ENCODE peak calls at places on chromosomes 5 and 9, in nine cellular contexts. One of them, this sample, is unnamed.

GRCh38 chr9:36867241-36867640 is 166.8 kb downstream of the PAX5 start:
- DNase-seq in lung: no peak
- DNase-seq in testis: no peak
- DNase-seq in fibroblast of mammary gland: no peak
- DNase-seq in endothelial cell: no peak
- DNase-seq in brain microvascular endothelial cell: no peak
- DNase-seq in CD4-positive, alpha-beta T cell: no peak
- DNase-seq in A549: no peak
- DNase-seq in WTC11: no peak
- DNase-seq in this sample: no peak

GRCh38 chr5:52922384-52922783 is 66.8 kb upstream of the ITGA2 start:
- DNase-seq in lung: peak
- DNase-seq in testis: no peak
- DNase-seq in fibroblast of mammary gland: peak
- DNase-seq in endothelial cell: no peak
- DNase-seq in brain microvascular endothelial cell: peak
- DNase-seq in CD4-positive, alpha-beta T cell: no peak
- DNase-seq in A549: peak
- DNase-seq in WTC11: no peak
- DNase-seq in this sample: no peak

GRCh38 chr5:172150514-172151425 is 37.3 kb downstream of the STK10 start:
- DNase-seq in lung: peak
- DNase-seq in testis: peak
- DNase-seq in fibroblast of mammary gland: peak
- DNase-seq in endothelial cell: no peak
- DNase-seq in brain microvascular endothelial cell: no peak
- DNase-seq in CD4-positive, alpha-beta T cell: no peak
- DNase-seq in A549: no peak
- DNase-seq in WTC11: no peak
- DNase-seq in this sample: no peak

GRCh38 chr9:21028476-21028875 is 3.0 kb downstream of the HACD4 start:
- DNase-seq in lung: no peak
- DNase-seq in testis: no peak
- DNase-seq in fibroblast of mammary gland: peak
- DNase-seq in endothelial cell: no peak
- DNase-seq in brain microvascular endothelial cell: no peak
- DNase-seq in CD4-positive, alpha-beta T cell: no peak
- DNase-seq in A549: no peak
- DNase-seq in WTC11: no peak
- DNase-seq in this sample: no peak

GRCh38 chr5:73853091-73853490 is 227.1 kb downstream of the ARHGEF28 start:
- DNase-seq in lung: no peak
- DNase-seq in testis: no peak
- DNase-seq in fibroblast of mammary gland: peak
- DNase-seq in endothelial cell: no peak
- DNase-seq in brain microvascular endothelial cell: peak
- DNase-seq in CD4-positive, alpha-beta T cell: no peak
- DNase-seq in A549: peak
- DNase-seq in WTC11: no peak
- DNase-seq in this sample: no peak

GRCh38 chr5:51958473-51958872 is 575.2 kb downstream of the ISL1 start:
- DNase-seq in lung: no peak
- DNase-seq in testis: no peak
- DNase-seq in fibroblast of mammary gland: no peak
- DNase-seq in endothelial cell: no peak
- DNase-seq in brain microvascular endothelial cell: no peak
- DNase-seq in CD4-positive, alpha-beta T cell: no peak
- DNase-seq in A549: no peak
- DNase-seq in WTC11: no peak
- DNase-seq in this sample: no peak

GRCh38 chr9:135680091-135680490 is 17.0 kb downstream of the LCN9 start:
- DNase-seq in lung: no peak
- DNase-seq in testis: no peak
- DNase-seq in fibroblast of mammary gland: no peak
- DNase-seq in endothelial cell: no peak
- DNase-seq in brain microvascular endothelial cell: no peak
- DNase-seq in CD4-positive, alpha-beta T cell: no peak
- DNase-seq in A549: no peak
- DNase-seq in WTC11: no peak
- DNase-seq in this sample: no peak

GRCh38 chr5:98206566-98206965 is 566.9 kb upstream of the RGMB start:
- DNase-seq in lung: no peak
- DNase-seq in testis: no peak
- DNase-seq in fibroblast of mammary gland: no peak
- DNase-seq in endothelial cell: no peak
- DNase-seq in brain microvascular endothelial cell: no peak
- DNase-seq in CD4-positive, alpha-beta T cell: no peak
- DNase-seq in A549: no peak
- DNase-seq in WTC11: no peak
- DNase-seq in this sample: no peak

GRCh38 chr9:21919377-21920362 is 74.5 kb downstream of the CDKN2A start:
- DNase-seq in lung: no peak
- DNase-seq in testis: no peak
- DNase-seq in fibroblast of mammary gland: peak
- DNase-seq in endothelial cell: no peak
- DNase-seq in brain microvascular endothelial cell: peak
- DNase-seq in CD4-positive, alpha-beta T cell: peak
- DNase-seq in A549: no peak
- DNase-seq in WTC11: no peak
- DNase-seq in this sample: no peak

GRCh38 chr5:127040779-127041520 is 10.6 kb upstream of the MARCHF3 start:
- DNase-seq in lung: no peak
- DNase-seq in testis: no peak
- DNase-seq in fibroblast of mammary gland: peak
- DNase-seq in endothelial cell: no peak
- DNase-seq in brain microvascular endothelial cell: peak
- DNase-seq in CD4-positive, alpha-beta T cell: no peak
- DNase-seq in A549: peak
- DNase-seq in WTC11: no peak
- DNase-seq in this sample: no peak

GRCh38 chr5:98527846-98528245 is 245.6 kb upstream of the RGMB start:
- DNase-seq in lung: no peak
- DNase-seq in testis: no peak
- DNase-seq in fibroblast of mammary gland: no peak
- DNase-seq in endothelial cell: no peak
- DNase-seq in brain microvascular endothelial cell: no peak
- DNase-seq in CD4-positive, alpha-beta T cell: no peak
- DNase-seq in A549: no peak
- DNase-seq in WTC11: no peak
- DNase-seq in this sample: no peak

GRCh38 chr9:122228906-122229837 is at the start of gene LHX6:
- DNase-seq in lung: no peak
- DNase-seq in testis: no peak
- DNase-seq in fibroblast of mammary gland: peak
- DNase-seq in endothelial cell: no peak
- DNase-seq in brain microvascular endothelial cell: peak
- DNase-seq in CD4-positive, alpha-beta T cell: no peak
- DNase-seq in A549: no peak
- DNase-seq in WTC11: no peak
- DNase-seq in this sample: no peak

GRCh38 chr9:37262410-37262809 is 142.0 kb downstream of the ZCCHC7 start:
- DNase-seq in lung: no peak
- DNase-seq in testis: peak
- DNase-seq in fibroblast of mammary gland: peak
- DNase-seq in endothelial cell: peak
- DNase-seq in brain microvascular endothelial cell: peak
- DNase-seq in CD4-positive, alpha-beta T cell: no peak
- DNase-seq in A549: peak
- DNase-seq in WTC11: peak
- DNase-seq in this sample: no peak

GRCh38 chr9:124037790-124038189 is 26.2 kb downstream of the LHX2 start:
- DNase-seq in lung: no peak
- DNase-seq in testis: no peak
- DNase-seq in fibroblast of mammary gland: no peak
- DNase-seq in endothelial cell: no peak
- DNase-seq in brain microvascular endothelial cell: no peak
- DNase-seq in CD4-positive, alpha-beta T cell: no peak
- DNase-seq in A549: peak
- DNase-seq in WTC11: no peak
- DNase-seq in this sample: no peak

GRCh38 chr9:125540497-125540896 is 166.5 kb downstream of the MAPKAP1 start:
- DNase-seq in lung: no peak
- DNase-seq in testis: no peak
- DNase-seq in fibroblast of mammary gland: no peak
- DNase-seq in endothelial cell: no peak
- DNase-seq in brain microvascular endothelial cell: no peak
- DNase-seq in CD4-positive, alpha-beta T cell: no peak
- DNase-seq in A549: peak
- DNase-seq in WTC11: no peak
- DNase-seq in this sample: no peak

GRCh38 chr5:77973253-77973609 is 197.1 kb upstream of the TBCA start:
- DNase-seq in lung: no peak
- DNase-seq in testis: no peak
- DNase-seq in fibroblast of mammary gland: no peak
- DNase-seq in endothelial cell: peak
- DNase-seq in brain microvascular endothelial cell: no peak
- DNase-seq in CD4-positive, alpha-beta T cell: no peak
- DNase-seq in A549: no peak
- DNase-seq in WTC11: peak
- DNase-seq in this sample: no peak
- TF ChIP-seq CTCF in lung: no peak
- TF ChIP-seq CTCF in testis: no peak
- TF ChIP-seq CTCF in fibroblast of mammary gland: no peak
- TF ChIP-seq CTCF in endothelial cell: peak
- TF ChIP-seq CTCF in brain microvascular endothelial cell: peak
- TF ChIP-seq CTCF in CD4-positive, alpha-beta T cell: no peak
- TF ChIP-seq CTCF in A549: no peak
- TF ChIP-seq CTCF in WTC11: no peak
- TF ChIP-seq CTCF in this sample: no peak

DNA sequence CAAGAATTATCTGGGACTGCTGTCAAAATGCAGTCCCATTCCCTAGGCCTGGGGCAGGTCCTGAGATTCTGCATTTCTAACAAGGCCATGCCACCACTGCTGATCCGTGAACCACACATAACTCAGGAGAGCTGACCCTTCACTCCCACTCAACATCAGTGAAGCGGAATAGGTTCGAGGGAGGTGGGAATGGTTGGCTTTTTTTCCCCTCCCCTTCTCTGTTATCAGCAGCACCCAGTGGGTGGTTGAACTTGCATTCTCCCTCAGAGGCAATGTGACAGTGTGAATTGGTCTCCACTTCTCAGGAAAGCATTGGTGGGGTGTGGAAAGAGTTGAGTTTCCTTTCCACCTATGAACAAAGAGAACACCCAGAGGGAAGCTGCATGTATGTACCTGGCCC is 344.3 kb downstream of the GADD45G start:
- DNase-seq in lung: no peak
- DNase-seq in testis: no peak
- DNase-seq in fibroblast of mammary gland: no peak
- DNase-seq in endothelial cell: no peak
- DNase-seq in brain microvascular endothelial cell: no peak
- DNase-seq in CD4-positive, alpha-beta T cell: no peak
- DNase-seq in A549: no peak
- DNase-seq in WTC11: no peak
- DNase-seq in this sample: no peak
- TF ChIP-seq CTCF in lung: no peak
- TF ChIP-seq CTCF in testis: no peak
- TF ChIP-seq CTCF in fibroblast of mammary gland: no peak
- TF ChIP-seq CTCF in endothelial cell: no peak
- TF ChIP-seq CTCF in brain microvascular endothelial cell: no peak
- TF ChIP-seq CTCF in CD4-positive, alpha-beta T cell: no peak
- TF ChIP-seq CTCF in A549: no peak
- TF ChIP-seq CTCF in WTC11: no peak
- TF ChIP-seq CTCF in this sample: no peak

GRCh38 chr9:99822096-99822595 is 461 bp downstream of the NR4A3 start:
- DNase-seq in lung: no peak
- DNase-seq in testis: no peak
- DNase-seq in fibroblast of mammary gland: no peak
- DNase-seq in endothelial cell: peak
- DNase-seq in brain microvascular endothelial cell: no peak
- DNase-seq in CD4-positive, alpha-beta T cell: no peak
- DNase-seq in A549: no peak
- DNase-seq in WTC11: no peak
- DNase-seq in this sample: no peak

GRCh38 chr9:99822596-99823391 is 1.1 kb downstream of the NR4A3 start:
- DNase-seq in lung: peak
- DNase-seq in testis: peak
- DNase-seq in fibroblast of mammary gland: peak
- DNase-seq in endothelial cell: peak
- DNase-seq in brain microvascular endothelial cell: peak
- DNase-seq in CD4-positive, alpha-beta T cell: peak
- DNase-seq in A549: peak
- DNase-seq in WTC11: peak
- DNase-seq in this sample: peak

GRCh38 chr9:99820330-99821186 is 1.1 kb upstream of the NR4A3 start:
- DNase-seq in lung: peak
- DNase-seq in testis: peak
- DNase-seq in fibroblast of mammary gland: peak
- DNase-seq in endothelial cell: no peak
- DNase-seq in brain microvascular endothelial cell: peak
- DNase-seq in CD4-positive, alpha-beta T cell: peak
- DNase-seq in A549: peak
- DNase-seq in WTC11: no peak
- DNase-seq in this sample: no peak

GRCh38 chr9:99819484-99820329 is 2.0 kb upstream of the NR4A3 start:
- DNase-seq in lung: peak
- DNase-seq in testis: peak
- DNase-seq in fibroblast of mammary gland: peak
- DNase-seq in endothelial cell: peak
- DNase-seq in brain microvascular endothelial cell: peak
- DNase-seq in CD4-positive, alpha-beta T cell: peak
- DNase-seq in A549: peak
- DNase-seq in WTC11: peak
- DNase-seq in this sample: peak

GRCh38 chr9:99821187-99822095 is at the start of gene NR4A3:
- DNase-seq in lung: peak
- DNase-seq in testis: peak
- DNase-seq in fibroblast of mammary gland: peak
- DNase-seq in endothelial cell: peak
- DNase-seq in brain microvascular endothelial cell: peak
- DNase-seq in CD4-positive, alpha-beta T cell: peak
- DNase-seq in A549: peak
- DNase-seq in WTC11: peak
- DNase-seq in this sample: peak
- TF ChIP-seq CTCF in lung: peak
- TF ChIP-seq CTCF in testis: peak
- TF ChIP-seq CTCF in fibroblast of mammary gland: peak
- TF ChIP-seq CTCF in endothelial cell: no peak
- TF ChIP-seq CTCF in brain microvascular endothelial cell: peak
- TF ChIP-seq CTCF in CD4-positive, alpha-beta T cell: no peak
- TF ChIP-seq CTCF in A549: no peak
- TF ChIP-seq CTCF in WTC11: no peak
- TF ChIP-seq CTCF in this sample: no peak

DNA sequence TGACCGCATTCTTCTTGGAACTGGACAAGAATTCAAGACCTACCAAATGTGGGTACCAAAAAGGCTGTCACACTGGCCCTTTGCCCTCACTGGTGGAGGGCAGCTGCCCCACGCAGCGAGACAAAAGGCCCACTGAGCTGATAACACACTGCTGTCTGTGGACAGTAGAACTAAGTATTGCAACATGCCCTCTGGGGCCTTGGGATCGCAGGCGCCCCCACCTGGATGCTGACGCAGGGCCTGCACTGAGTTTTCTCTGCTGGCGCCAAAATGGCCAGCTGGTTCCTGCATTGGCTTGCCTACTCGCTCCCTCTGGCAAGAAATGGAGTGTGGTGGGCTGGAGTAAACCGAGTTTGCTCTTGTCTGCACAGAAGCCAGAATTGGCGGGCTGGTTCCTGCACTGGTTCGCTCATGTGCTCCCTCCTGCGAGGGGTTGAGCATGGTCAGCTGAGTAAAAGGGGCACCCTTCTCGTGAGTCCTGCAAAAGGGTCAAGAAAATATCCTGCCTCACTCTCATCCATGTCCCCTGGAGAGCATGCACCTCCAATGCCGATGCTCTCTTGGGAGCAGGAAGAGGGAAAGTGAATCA is 55.7 kb downstream of the NXNL2 start:
- DNase-seq in lung: no peak
- DNase-seq in testis: no peak
- DNase-seq in fibroblast of mammary gland: no peak
- DNase-seq in endothelial cell: peak
- DNase-seq in brain microvascular endothelial cell: no peak
- DNase-seq in CD4-positive, alpha-beta T cell: no peak
- DNase-seq in A549: peak
- DNase-seq in WTC11: peak
- DNase-seq in this sample: no peak
- TF ChIP-seq CTCF in lung: no peak
- TF ChIP-seq CTCF in testis: no peak
- TF ChIP-seq CTCF in fibroblast of mammary gland: no peak
- TF ChIP-seq CTCF in endothelial cell: no peak
- TF ChIP-seq CTCF in brain microvascular endothelial cell: peak
- TF ChIP-seq CTCF in CD4-positive, alpha-beta T cell: no peak
- TF ChIP-seq CTCF in A549: peak
- TF ChIP-seq CTCF in WTC11: no peak
- TF ChIP-seq CTCF in this sample: no peak